ENCODE peak calls at places on chromosome 21, in seven cellular contexts. A is cardiac muscle cell, H is fibroblast of lung, W is body of pancreas, B is adrenal gland, X is endodermal cell, N is SJSA1. R is an unnamed sample.

GRCh38 chr21:29293495-29293894 is 5.2 kb upstream of the BACH1 start:
- DNase-seq in H (no peak), A (no peak), W (no peak), X (no peak), B (no peak), N (no peak), R (no peak)

GRCh38 chr21:16821588-16821987 is 691.3 kb upstream of the CXADR start:
- DNase-seq in W (no peak), H (no peak), A (no peak), X (no peak), B (no peak), N (no peak), R (no peak)

GRCh38 chr21:42735061-42735460 is 81.6 kb downstream of the PDE9A start:
- DNase-seq in N (no peak), B (no peak), A (no peak), X (peak; percentile 18), H (no peak), W (no peak), R (no peak)

GRCh38 chr21:42373181-42373907 is 7.0 kb upstream of the TFF1 start:
- DNase-seq in W (no peak), A (no peak), H (no peak), X (no peak), N (no peak), B (no peak), R (no peak)

GRCh38 chr21:31988492-31989285 is 115.9 kb downstream of the HUNK start:
- DNase-seq in H (no peak), N (no peak), W (no peak), B (no peak), A (no peak), X (no peak), R (peak; percentile 25)

GRCh38 chr21:21163904-21164303 is 165.7 kb downstream of the NCAM2 start:
- DNase-seq in N (peak; percentile 33), W (peak; percentile 60), H (peak; percentile 82), A (peak; percentile 85), B (peak; percentile 87), X (peak; percentile 69), R (peak; percentile 30)

GRCh38 chr21:27586986-27587385 is 620.1 kb upstream of the ADAMTS5 start:
- DNase-seq in A (no peak), X (no peak), W (no peak), B (no peak), H (no peak), N (peak; percentile 43), R (peak; percentile 52)

GRCh38 chr21:21029159-21029558 is 30.9 kb downstream of the NCAM2 start:
- DNase-seq in A (peak; percentile 64), X (no peak), H (peak; percentile 58), B (no peak), W (no peak), N (no peak), R (no peak)

GRCh38 chr21:32565856-32566465 is 19.4 kb downstream of the TCP10L start:
- DNase-seq in N (no peak), X (no peak), A (no peak), W (no peak), H (peak; percentile 55), B (no peak), R (no peak)

GRCh38 chr21:33157303-33157702 is 72.4 kb upstream of the IFNAR2 start:
- DNase-seq in W (no peak), N (no peak), A (peak; percentile 21), B (no peak), H (peak; percentile 7), X (peak; percentile 57), R (no peak)

GRCh38 chr21:33266050-33266783 is at the start of gene IL10RB:
- DNase-seq in A (peak; percentile 62), X (peak; percentile 88), H (peak; percentile 46), B (peak; percentile 76), W (peak; percentile 78), N (peak; percentile 80), R (peak; percentile 63)

GRCh38 chr21:43321611-43322010 is 105.3 kb downstream of the SIK1 start:
- DNase-seq in X (no peak), W (no peak), A (no peak), B (no peak), H (no peak), N (no peak), R (no peak)

GRCh38 chr21:40847956-40848355 is 998 bp upstream of the DSCAM start:
- DNase-seq in W (no peak), B (no peak), A (no peak), X (peak; percentile 57), N (no peak), H (no peak), R (no peak)

GRCh38 chr21:33762798-33763572 is 120.7 kb downstream of the ITSN1 start:
- DNase-seq in B (no peak), A (peak; percentile 50), W (no peak), N (no peak), X (no peak), H (no peak), R (no peak)

GRCh38 chr21:34880401-34880800 is 168.7 kb downstream of the RUNX1 start:
- DNase-seq in X (no peak), A (no peak), H (no peak), B (no peak), W (no peak), N (no peak), R (no peak)

GRCh38 chr21:34881421-34881820 is 167.7 kb downstream of the RUNX1 start:
- DNase-seq in A (peak; percentile 61), W (no peak), X (no peak), N (peak; percentile 94), H (peak; percentile 66), B (no peak), R (peak; percentile 17)

GRCh38 chr21:34883501-34884271 is 165.4 kb downstream of the RUNX1 start:
- DNase-seq in X (no peak), B (no peak), W (no peak), H (peak; percentile 44), A (peak; percentile 40), N (peak; percentile 68), R (no peak)

GRCh38 chr21:34882719-34883131 is 166.4 kb downstream of the RUNX1 start:
- DNase-seq in X (no peak), W (no peak), N (no peak), H (no peak), B (no peak), A (no peak), R (no peak)

DNA sequence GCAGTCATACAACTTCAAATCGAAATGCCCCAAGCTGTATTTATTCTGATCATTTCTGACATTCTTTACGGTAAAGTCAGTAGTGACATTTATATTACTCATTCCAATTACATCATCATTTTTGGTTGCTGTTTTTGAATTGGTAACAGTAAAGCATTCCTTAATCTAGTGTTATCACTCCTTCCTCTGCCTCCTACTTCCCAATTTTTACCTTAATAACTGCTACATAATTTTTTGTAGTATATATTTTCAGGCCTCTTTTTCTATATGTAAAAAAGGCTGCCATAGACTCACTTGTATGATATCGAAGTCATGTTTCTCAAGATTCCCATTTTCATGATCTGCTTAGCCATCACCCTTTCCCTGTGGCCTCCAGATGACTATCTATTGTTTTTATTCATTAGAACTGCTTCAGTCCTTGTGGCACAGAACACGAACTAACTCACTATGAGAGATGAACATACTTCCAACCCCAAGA is 167.2 kb downstream of the RUNX1 start:
- DNase-seq in A (peak; percentile 76), N (peak; percentile 97), X (no peak), W (no peak), B (no peak), H (peak; percentile 86), R (no peak)
- H3K4me3 ChIP-seq in A (no peak overlapping the region), N (peak overlapping the region; percentile 4), X (no peak overlapping the region), W (no peak overlapping the region), B (peak overlapping the region; percentile 23), H (peak overlapping the region; percentile 75), R (peak overlapping the region; percentile 3)

GRCh38 chr21:36630485-36631206 is 68.3 kb upstream of the SIM2 start:
- DNase-seq in X (peak; percentile 94), W (peak; percentile 70), B (peak; percentile 73), A (peak; percentile 62), N (peak; percentile 23), H (peak; percentile 36), R (peak; percentile 38)

GRCh38 chr21:36626791-36627190 is 72.1 kb upstream of the SIM2 start:
- DNase-seq in N (no peak), X (no peak), W (no peak), A (no peak), B (no peak), H (no peak), R (no peak)

GRCh38 chr21:36629061-36629460 is 69.9 kb upstream of the SIM2 start:
- DNase-seq in X (no peak), A (no peak), B (peak; percentile 1), W (no peak), H (no peak), N (no peak), R (no peak)

GRCh38 chr21:36627242-36627641 is 71.7 kb upstream of the SIM2 start:
- DNase-seq in W (no peak), X (no peak), B (no peak), N (peak; percentile 68), A (peak; percentile 30), H (peak; percentile 11), R (no peak)

GRCh38 chr21:36628096-36628495 is 70.8 kb upstream of the SIM2 start:
- DNase-seq in N (no peak), X (no peak), H (no peak), A (no peak), B (no peak), W (no peak), R (no peak)
- H3K27me3 ChIP-seq in N (no peaks in the 10 kb centered on the region), X (peaks cover 34% of the 10 kb centered on the region), H (no peaks in the 10 kb centered on the region), A (peaks cover 34% of the 10 kb centered on the region), B (peaks cover 12% of the 10 kb centered on the region), W (no peaks in the 10 kb centered on the region), R (no peaks in the 10 kb centered on the region)

DNA sequence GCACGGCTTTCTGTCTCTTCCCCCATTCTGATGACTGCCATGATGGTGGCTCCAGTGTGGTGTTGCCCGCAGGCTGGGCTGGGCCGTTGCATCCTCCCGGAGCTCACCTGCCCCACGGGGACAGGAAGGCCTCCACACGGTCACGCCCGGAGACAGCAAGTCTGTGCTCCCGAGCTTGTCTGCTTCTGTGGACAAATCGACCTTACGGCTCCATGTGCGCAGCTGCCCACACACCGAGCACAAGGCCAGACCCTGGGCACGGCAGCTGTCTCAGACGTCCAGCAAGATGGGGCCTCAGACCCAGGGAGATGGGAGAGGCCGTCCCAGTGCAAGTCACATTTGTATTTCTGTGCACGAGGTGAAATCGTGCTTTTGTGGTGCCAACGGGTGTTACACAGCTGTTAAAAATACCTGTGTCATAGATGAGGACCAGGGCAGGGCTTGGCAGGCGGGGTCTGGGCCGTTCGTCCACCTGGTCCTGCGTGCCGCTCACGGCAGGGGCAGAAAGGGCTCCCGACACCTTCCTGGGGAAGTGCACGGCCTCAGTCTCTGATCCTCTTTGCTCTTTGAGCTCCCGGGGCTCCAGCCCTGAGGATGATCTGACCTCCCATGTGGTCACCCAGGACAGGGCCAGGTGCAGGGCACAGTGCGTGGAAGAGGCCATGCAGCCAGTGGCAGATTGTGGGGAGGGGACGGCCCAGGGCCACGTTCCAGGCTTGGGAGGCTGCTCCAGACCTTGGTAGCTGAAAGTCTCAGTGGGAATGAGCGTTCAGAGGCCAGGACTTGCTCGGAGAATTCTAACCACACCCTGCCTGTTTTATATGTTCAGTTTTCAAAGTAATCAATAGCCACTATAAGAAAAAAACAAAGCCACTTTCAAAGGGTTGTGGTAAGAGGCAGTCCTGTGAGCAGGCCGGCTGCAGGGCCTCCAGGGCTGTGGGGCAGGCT is 13.4 kb downstream of the COL6A1 start:
- DNase-seq in N (no peak), B (peak; percentile 44), A (no peak), H (no peak), X (peak; percentile 39), W (no peak), R (peak; percentile 0)
- H3K36me3 ChIP-seq in N (peaks cover 67% of the 10 kb centered on the region), B (peaks cover 25% of the 10 kb centered on the region), A (peaks cover 23% of the 10 kb centered on the region), H (peaks cover 88% of the 10 kb centered on the region), X (no peaks in the 10 kb centered on the region), W (no peaks in the 10 kb centered on the region), R (peaks cover 91% of the 10 kb centered on the region)

DNA sequence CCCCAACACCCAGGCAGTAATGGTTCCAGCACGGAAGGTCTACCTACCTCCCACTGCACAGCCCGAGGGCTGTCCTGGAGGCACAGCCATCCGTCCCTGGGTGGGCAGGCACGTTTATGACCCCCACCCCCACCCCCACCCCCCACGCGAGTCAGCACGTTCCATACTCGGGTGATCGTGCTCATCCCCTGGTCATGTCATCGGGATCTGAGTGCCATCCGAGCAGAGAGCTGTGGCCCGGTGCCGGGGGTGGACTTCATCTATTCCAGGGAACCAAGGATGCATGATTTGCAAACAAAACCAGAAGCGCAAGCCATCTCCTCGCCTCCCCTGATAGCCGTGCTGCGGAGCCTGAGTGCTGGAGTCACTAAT is 1.1 kb downstream of the TSPEAR start:
- DNase-seq in H (no peak), X (peak; percentile 70), N (no peak), B (no peak), W (no peak), A (no peak), R (no peak)
- H3K4me3 ChIP-seq in H (no peak overlapping the region), X (peak overlapping the region; percentile 74), N (no peak overlapping the region), B (no peak overlapping the region), W (no peak overlapping the region), A (no peak overlapping the region), R (no peak overlapping the region)

R was measured in MG63.